ENCODE peak calls at places on chromosome 1, in nine cellular contexts. One of them, this sample, is unnamed.

GRCh38 chr1:47482783-47483182 is 44.9 kb downstream of the FOXD2 start:
- DNase-seq in thoracic aorta: no peak
- DNase-seq in left ventricle myocardium inferior: no peak
- DNase-seq in cardiac muscle cell: no peak
- DNase-seq in tibial artery: no peak
- DNase-seq in AG09309: no peak
- DNase-seq in skeletal muscle cell: no peak
- DNase-seq in cardiac fibroblast: no peak
- DNase-seq in psoas muscle: no peak
- DNase-seq in this sample: no peak

GRCh38 chr1:26582836-26583460 is 53.4 kb downstream of the RPS6KA1 start:
- DNase-seq in left ventricle myocardium inferior: no peak
- DNase-seq in AG09309: peak
- DNase-seq in thoracic aorta: no peak
- DNase-seq in cardiac fibroblast: peak
- DNase-seq in skeletal muscle cell: peak
- DNase-seq in tibial artery: peak
- DNase-seq in psoas muscle: no peak
- DNase-seq in cardiac muscle cell: peak
- DNase-seq in this sample: no peak

GRCh38 chr1:64111787-64112186 is 91.6 kb upstream of the UBE2U start:
- DNase-seq in psoas muscle: no peak
- DNase-seq in cardiac muscle cell: no peak
- DNase-seq in left ventricle myocardium inferior: no peak
- DNase-seq in skeletal muscle cell: no peak
- DNase-seq in tibial artery: no peak
- DNase-seq in thoracic aorta: no peak
- DNase-seq in AG09309: no peak
- DNase-seq in cardiac fibroblast: no peak
- DNase-seq in this sample: no peak

GRCh38 chr1:45974541-45975269 is 157.7 kb downstream of the PIK3R3 start:
- DNase-seq in left ventricle myocardium inferior: no peak
- DNase-seq in AG09309: no peak
- DNase-seq in cardiac muscle cell: no peak
- DNase-seq in psoas muscle: no peak
- DNase-seq in cardiac fibroblast: no peak
- DNase-seq in thoracic aorta: no peak
- DNase-seq in tibial artery: no peak
- DNase-seq in skeletal muscle cell: no peak
- DNase-seq in this sample: no peak

GRCh38 chr1:186438567-186438966 is 22.3 kb downstream of the PDC start:
- DNase-seq in cardiac fibroblast: no peak
- DNase-seq in left ventricle myocardium inferior: no peak
- DNase-seq in tibial artery: no peak
- DNase-seq in psoas muscle: no peak
- DNase-seq in skeletal muscle cell: no peak
- DNase-seq in AG09309: no peak
- DNase-seq in cardiac muscle cell: no peak
- DNase-seq in thoracic aorta: no peak
- DNase-seq in this sample: no peak

GRCh38 chr1:25616932-25617625 is 488 bp downstream of the MAN1C1 start:
- DNase-seq in thoracic aorta: no peak
- DNase-seq in left ventricle myocardium inferior: peak
- DNase-seq in psoas muscle: peak
- DNase-seq in AG09309: no peak
- DNase-seq in skeletal muscle cell: no peak
- DNase-seq in cardiac fibroblast: no peak
- DNase-seq in cardiac muscle cell: no peak
- DNase-seq in tibial artery: no peak
- DNase-seq in this sample: no peak

GRCh38 chr1:205883792-205884191 is 33.9 kb upstream of the PM20D1 start:
- DNase-seq in cardiac muscle cell: no peak
- DNase-seq in tibial artery: no peak
- DNase-seq in skeletal muscle cell: no peak
- DNase-seq in cardiac fibroblast: no peak
- DNase-seq in psoas muscle: no peak
- DNase-seq in left ventricle myocardium inferior: no peak
- DNase-seq in AG09309: no peak
- DNase-seq in thoracic aorta: no peak
- DNase-seq in this sample: no peak

GRCh38 chr1:240808381-240808780 is 196.4 kb upstream of the GREM2 start:
- DNase-seq in psoas muscle: no peak
- DNase-seq in tibial artery: no peak
- DNase-seq in cardiac muscle cell: no peak
- DNase-seq in left ventricle myocardium inferior: no peak
- DNase-seq in skeletal muscle cell: no peak
- DNase-seq in thoracic aorta: no peak
- DNase-seq in cardiac fibroblast: no peak
- DNase-seq in AG09309: no peak
- DNase-seq in this sample: no peak

GRCh38 chr1:3450983-3451382 is 3.5 kb upstream of the ARHGEF16 start:
- DNase-seq in left ventricle myocardium inferior: no peak
- DNase-seq in cardiac muscle cell: no peak
- DNase-seq in thoracic aorta: no peak
- DNase-seq in AG09309: no peak
- DNase-seq in skeletal muscle cell: no peak
- DNase-seq in tibial artery: no peak
- DNase-seq in cardiac fibroblast: no peak
- DNase-seq in psoas muscle: peak
- DNase-seq in this sample: no peak

GRCh38 chr1:59063501-59063900 is 233.4 kb upstream of the FGGY start:
- DNase-seq in left ventricle myocardium inferior: no peak
- DNase-seq in cardiac muscle cell: no peak
- DNase-seq in thoracic aorta: no peak
- DNase-seq in psoas muscle: no peak
- DNase-seq in AG09309: no peak
- DNase-seq in tibial artery: no peak
- DNase-seq in cardiac fibroblast: no peak
- DNase-seq in skeletal muscle cell: no peak
- DNase-seq in this sample: peak

GRCh38 chr1:6003568-6004411 is 11.6 kb upstream of the NPHP4 start:
- DNase-seq in AG09309: no peak
- DNase-seq in cardiac muscle cell: no peak
- DNase-seq in psoas muscle: peak
- DNase-seq in tibial artery: no peak
- DNase-seq in skeletal muscle cell: no peak
- DNase-seq in thoracic aorta: no peak
- DNase-seq in cardiac fibroblast: no peak
- DNase-seq in left ventricle myocardium inferior: peak
- DNase-seq in this sample: no peak

GRCh38 chr1:61748566-61748965 is 6.3 kb downstream of the PATJ start:
- DNase-seq in psoas muscle: no peak
- DNase-seq in cardiac muscle cell: no peak
- DNase-seq in tibial artery: no peak
- DNase-seq in skeletal muscle cell: no peak
- DNase-seq in cardiac fibroblast: no peak
- DNase-seq in thoracic aorta: no peak
- DNase-seq in AG09309: no peak
- DNase-seq in left ventricle myocardium inferior: no peak
- DNase-seq in this sample: no peak
- H3K4me3 ChIP-seq in psoas muscle: no peak
- H3K4me3 ChIP-seq in cardiac muscle cell: no peak
- H3K4me3 ChIP-seq in tibial artery: no peak
- H3K4me3 ChIP-seq in skeletal muscle cell: no peak
- H3K4me3 ChIP-seq in cardiac fibroblast: no peak
- H3K4me3 ChIP-seq in thoracic aorta: no peak
- H3K4me3 ChIP-seq in AG09309: no peak
- H3K4me3 ChIP-seq in left ventricle myocardium inferior: no peak
- H3K4me3 ChIP-seq in this sample: no peak

GRCh38 chr1:185257947-185258203 is 59.2 kb downstream of the IVNS1ABP start:
- DNase-seq in cardiac muscle cell: peak
- DNase-seq in left ventricle myocardium inferior: no peak
- DNase-seq in AG09309: peak
- DNase-seq in psoas muscle: no peak
- DNase-seq in thoracic aorta: no peak
- DNase-seq in cardiac fibroblast: peak
- DNase-seq in tibial artery: no peak
- DNase-seq in skeletal muscle cell: no peak
- DNase-seq in this sample: no peak
- H3K4me3 ChIP-seq in cardiac muscle cell: no peak
- H3K4me3 ChIP-seq in left ventricle myocardium inferior: no peak
- H3K4me3 ChIP-seq in AG09309: no peak
- H3K4me3 ChIP-seq in psoas muscle: no peak
- H3K4me3 ChIP-seq in thoracic aorta: no peak
- H3K4me3 ChIP-seq in cardiac fibroblast: no peak
- H3K4me3 ChIP-seq in tibial artery: no peak
- H3K4me3 ChIP-seq in skeletal muscle cell: no peak
- H3K4me3 ChIP-seq in this sample: peak

DNA sequence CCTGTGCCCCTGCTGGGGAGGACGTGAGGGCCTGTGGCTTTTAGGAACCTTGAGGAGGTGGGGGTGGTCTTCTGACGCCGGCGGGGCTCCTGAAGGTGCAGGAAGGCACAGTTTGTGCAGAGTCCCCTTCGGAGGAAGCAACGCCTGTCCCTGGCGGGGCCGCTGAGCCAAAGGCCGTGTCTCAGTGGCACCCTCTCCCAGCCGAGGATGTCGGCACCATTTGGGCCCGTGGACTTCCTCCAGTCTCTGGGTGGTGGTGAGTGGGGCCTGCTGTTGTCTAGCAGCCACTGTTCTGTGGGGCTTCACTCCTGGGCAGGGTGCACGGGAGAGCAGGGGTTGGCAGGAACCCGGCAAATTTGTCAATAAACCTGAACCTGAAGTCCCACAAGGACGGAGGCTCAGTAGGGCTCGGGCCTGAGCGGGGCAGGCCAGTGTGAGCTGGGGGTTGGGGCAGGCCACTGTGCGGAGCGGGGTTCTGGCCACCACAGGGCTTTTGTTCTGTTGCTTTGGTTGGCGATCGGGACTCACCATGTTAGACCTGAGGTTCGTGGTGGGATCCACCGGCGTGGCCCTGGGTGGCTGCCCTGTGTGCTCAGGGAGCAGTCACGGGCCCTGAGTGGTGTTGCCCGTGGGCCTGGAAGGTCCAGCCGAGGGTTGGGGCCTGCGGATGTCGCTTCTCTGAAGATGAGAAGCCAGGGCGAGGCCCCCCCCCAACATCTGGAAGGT is 64.8 kb downstream of the SKI start:
- DNase-seq in thoracic aorta: no peak
- DNase-seq in left ventricle myocardium inferior: no peak
- DNase-seq in AG09309: no peak
- DNase-seq in skeletal muscle cell: no peak
- DNase-seq in cardiac fibroblast: no peak
- DNase-seq in cardiac muscle cell: no peak
- DNase-seq in psoas muscle: no peak
- DNase-seq in tibial artery: no peak
- DNase-seq in this sample: no peak
- H3K4me3 ChIP-seq in thoracic aorta: no peak
- H3K4me3 ChIP-seq in left ventricle myocardium inferior: no peak
- H3K4me3 ChIP-seq in AG09309: no peak
- H3K4me3 ChIP-seq in skeletal muscle cell: no peak
- H3K4me3 ChIP-seq in cardiac fibroblast: no peak
- H3K4me3 ChIP-seq in cardiac muscle cell: no peak
- H3K4me3 ChIP-seq in psoas muscle: no peak
- H3K4me3 ChIP-seq in tibial artery: no peak
- H3K4me3 ChIP-seq in this sample: no peak

DNA sequence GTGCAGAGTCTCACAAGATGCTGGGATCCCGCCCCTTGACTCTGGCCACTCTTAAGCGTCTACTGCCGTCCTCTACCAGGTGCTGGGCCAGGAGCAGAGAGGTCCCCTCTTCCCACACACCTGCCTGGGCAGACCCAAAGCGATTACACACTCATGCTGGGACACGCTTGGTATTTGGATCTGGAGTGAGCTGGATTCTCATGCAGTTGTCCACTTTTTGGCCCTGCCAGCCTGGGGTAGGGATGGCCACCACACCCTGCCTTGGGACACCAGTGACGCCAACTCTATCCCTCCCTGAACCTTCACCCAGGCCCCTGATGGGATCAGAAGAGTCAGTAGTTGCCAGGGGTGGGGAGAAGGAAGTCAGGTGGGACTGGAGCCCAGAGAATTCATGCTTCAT is 28.6 kb downstream of the ITPKB start:
- DNase-seq in left ventricle myocardium inferior: no peak
- DNase-seq in thoracic aorta: no peak
- DNase-seq in skeletal muscle cell: no peak
- DNase-seq in tibial artery: no peak
- DNase-seq in cardiac fibroblast: no peak
- DNase-seq in psoas muscle: no peak
- DNase-seq in AG09309: no peak
- DNase-seq in cardiac muscle cell: no peak
- DNase-seq in this sample: no peak
- H3K4me3 ChIP-seq in left ventricle myocardium inferior: no peak
- H3K4me3 ChIP-seq in thoracic aorta: no peak
- H3K4me3 ChIP-seq in skeletal muscle cell: no peak
- H3K4me3 ChIP-seq in tibial artery: no peak
- H3K4me3 ChIP-seq in cardiac fibroblast: no peak
- H3K4me3 ChIP-seq in psoas muscle: no peak
- H3K4me3 ChIP-seq in AG09309: no peak
- H3K4me3 ChIP-seq in cardiac muscle cell: no peak
- H3K4me3 ChIP-seq in this sample: no peak

DNA sequence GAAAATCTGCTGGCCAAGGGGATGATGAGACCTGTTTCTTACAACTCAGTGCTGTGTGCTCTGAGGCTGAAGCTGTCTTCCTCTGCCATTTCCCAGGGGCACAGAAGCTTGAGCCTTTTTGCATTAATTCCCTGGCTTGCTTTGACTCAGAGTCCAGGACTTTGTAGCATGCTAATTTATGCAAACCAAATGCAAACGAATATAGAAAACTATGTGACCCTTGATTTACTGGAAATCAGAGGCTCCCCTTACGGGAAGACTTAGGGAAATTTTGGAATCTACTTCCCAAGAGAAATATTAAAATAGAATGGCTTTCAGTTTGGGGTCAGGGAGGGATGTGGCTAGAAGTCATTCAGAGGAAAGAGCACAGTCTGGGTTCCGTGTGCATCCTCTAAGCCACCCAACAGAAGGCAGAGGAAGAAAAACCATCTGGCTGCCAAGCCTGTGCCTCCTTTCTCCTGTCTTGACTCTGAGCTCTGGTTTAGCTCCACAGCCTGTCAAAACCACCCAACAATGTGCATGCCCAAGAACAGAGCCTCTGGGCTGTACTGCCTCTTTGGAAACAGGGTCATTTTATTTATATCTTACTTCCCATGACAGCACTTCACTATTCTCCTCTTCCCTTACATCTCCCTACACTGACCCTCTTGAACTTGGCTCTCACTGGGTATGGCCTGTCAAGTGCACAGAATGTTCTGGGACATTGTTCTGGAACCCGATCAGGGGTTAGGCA is 30.0 kb downstream of the ATF3 start:
- DNase-seq in left ventricle myocardium inferior: peak
- DNase-seq in cardiac muscle cell: peak
- DNase-seq in cardiac fibroblast: peak
- DNase-seq in thoracic aorta: no peak
- DNase-seq in skeletal muscle cell: no peak
- DNase-seq in psoas muscle: no peak
- DNase-seq in tibial artery: no peak
- DNase-seq in AG09309: no peak
- DNase-seq in this sample: peak
- H3K4me3 ChIP-seq in left ventricle myocardium inferior: peak
- H3K4me3 ChIP-seq in cardiac muscle cell: no peak
- H3K4me3 ChIP-seq in cardiac fibroblast: no peak
- H3K4me3 ChIP-seq in thoracic aorta: peak
- H3K4me3 ChIP-seq in skeletal muscle cell: no peak
- H3K4me3 ChIP-seq in psoas muscle: peak
- H3K4me3 ChIP-seq in tibial artery: no peak
- H3K4me3 ChIP-seq in AG09309: no peak
- H3K4me3 ChIP-seq in this sample: no peak

GRCh38 chr1:223364685-223365382 is 858 bp upstream of the SUSD4 start:
- DNase-seq in thoracic aorta: no peak
- DNase-seq in tibial artery: no peak
- DNase-seq in left ventricle myocardium inferior: no peak
- DNase-seq in skeletal muscle cell: no peak
- DNase-seq in AG09309: no peak
- DNase-seq in cardiac fibroblast: no peak
- DNase-seq in psoas muscle: no peak
- DNase-seq in cardiac muscle cell: no peak
- DNase-seq in this sample: no peak
- H3K4me3 ChIP-seq in thoracic aorta: peak
- H3K4me3 ChIP-seq in tibial artery: peak
- H3K4me3 ChIP-seq in left ventricle myocardium inferior: peak
- H3K4me3 ChIP-seq in skeletal muscle cell: no peak
- H3K4me3 ChIP-seq in AG09309: no peak
- H3K4me3 ChIP-seq in cardiac fibroblast: no peak
- H3K4me3 ChIP-seq in psoas muscle: peak
- H3K4me3 ChIP-seq in cardiac muscle cell: peak
- H3K4me3 ChIP-seq in this sample: peak

This sample was measured in Jurkat, Clone E6-1.